ENCODE peak calls at places on chromosomes 3 and 15, in six cellular contexts. Y is WTC11, V is progenitor cell of endocrine pancreas, R is ELR, W is lower lobe of right lung, T is uterus. A is an unnamed sample.
A peak's percentile ranks its signal among the peaks of the same experiment; 100 is the strongest.

GRCh38 chr3:28624079-28624478 is 275.5 kb upstream of the AZI2 start:
- DNase-seq in V (no peak), R (no peak), T (no peak), W (no peak), Y (no peak), A (no peak)

GRCh38 chr3:85576801-85577200 is 618.0 kb downstream of the CADM2 start:
- DNase-seq in R (no peak), V (no peak), Y (no peak), W (no peak), T (no peak), A (no peak)

GRCh38 chr3:64321747-64322146 is 96.5 kb upstream of the PRICKLE2 start:
- DNase-seq in W (no peak), T (no peak), R (peak; percentile 88), Y (no peak), V (no peak), A (peak; percentile 91)

GRCh38 chr15:90261811-90262210 is 3.7 kb upstream of the NGRN start:
- DNase-seq in V (no peak), W (no peak), R (peak; percentile 80), Y (no peak), T (no peak), A (peak; percentile 45)

GRCh38 chr15:80982205-80982604 is 7.4 kb downstream of the MESD start:
- DNase-seq in T (no peak), V (no peak), R (no peak), Y (no peak), W (no peak), A (no peak)

GRCh38 chr15:39332846-39333245 is 248.0 kb upstream of the THBS1 start:
- DNase-seq in T (no peak), V (no peak), R (peak; percentile 15), Y (no peak), W (no peak), A (no peak)

GRCh38 chr15:96335429-96335807 is 4.9 kb downstream of the NR2F2 start:
- DNase-seq in T (no peak), Y (no peak), W (no peak), V (no peak), R (peak; percentile 56), A (no peak)

GRCh38 chr3:60047426-60048200 is 997.8 kb upstream of the CFAP20DC start:
- DNase-seq in R (no peak), T (no peak), V (no peak), W (no peak), Y (no peak), A (no peak)

GRCh38 chr15:60673918-60674558 is 195.1 kb upstream of the ICE2 start:
- DNase-seq in V (no peak), W (no peak), T (peak; percentile 84), R (peak; percentile 83), Y (no peak), A (peak; percentile 96)

GRCh38 chr15:44535092-44535491 is 1.9 kb upstream of the EIF3J start:
- DNase-seq in R (no peak), Y (no peak), T (no peak), W (no peak), V (no peak), A (no peak)

GRCh38 chr15:29534378-29534777 is 264.8 kb upstream of the NSMCE3 start:
- DNase-seq in W (no peak), Y (no peak), R (no peak), V (no peak), T (no peak), A (no peak)

GRCh38 chr3:144127700-144128099 is 156.1 kb downstream of the DIPK2A start:
- DNase-seq in R (no peak), V (no peak), W (no peak), Y (no peak), T (no peak), A (no peak)

GRCh38 chr3:160150525-160150924 is 74.7 kb upstream of the C3orf80 start:
- DNase-seq in Y (no peak), W (no peak), R (peak; percentile 60), V (no peak), T (no peak), A (peak; percentile 71)

GRCh38 chr15:77966540-77967290 is 110.8 kb downstream of the TBC1D2B start:
- DNase-seq in V (no peak), R (peak; percentile 67), W (no peak), T (no peak), Y (peak; percentile 64), A (peak; percentile 65)

GRCh38 chr3:105006164-105006563 is 360.5 kb upstream of the ALCAM start:
- DNase-seq in V (no peak), W (no peak), R (no peak), Y (no peak), T (no peak), A (no peak)